ENCODE peak calls at places on chromosomes 11 and 22, in five cellular contexts. F is stomach, J is thyroid gland, Z is body of pancreas, N is right lobe of liver. M is an unnamed sample. For H3K4me1, the result is how much of the 10 kb centered on the place peaks cover.

GRCh38 chr11:8382436-8383053 is 118.9 kb upstream of the LMO1 start:
- DNase-seq in F (no peak), J (no peak), Z (no peak), N (no peak), M (peak)

GRCh38 chr22:44452531-44453420 is 45.3 kb downstream of the RTL6 start:
- DNase-seq in F (peak), J (no peak), Z (no peak), N (peak), M (no peak)

GRCh38 chr11:11980200-11980599 is 28.2 kb downstream of the DKK3 start:
- DNase-seq in F (peak), J (no peak), Z (no peak), N (no peak), M (no peak)

GRCh38 chr11:125517116-125517804 is 21.2 kb upstream of the FEZ1 start:
- DNase-seq in F (no peak), J (no peak), Z (no peak), N (no peak), M (no peak)

GRCh38 chr11:20363149-20363499 is 390 bp upstream of the HTATIP2 start:
- DNase-seq in F (no peak), J (no peak), Z (no peak), N (no peak), M (no peak)

GRCh38 chr11:115637842-115638241 is 133.6 kb upstream of the CADM1 start:
- DNase-seq in F (no peak), J (no peak), Z (no peak), N (no peak), M (no peak)

GRCh38 chr11:92505689-92506088 is 281.1 kb downstream of the FAT3 start:
- DNase-seq in F (no peak), J (no peak), Z (no peak), N (no peak), M (no peak)

GRCh38 chr11:33885338-33886005 is 6.4 kb downstream of the LMO2 start:
- DNase-seq in F (no peak), J (no peak), Z (no peak), N (no peak), M (no peak)

GRCh38 chr11:129386795-129387390 is 11.2 kb downstream of the BARX2 start:
- DNase-seq in F (no peak), J (no peak), Z (no peak), N (no peak), M (no peak)
- TF ChIP-seq POLR2A in F (no peak), J (no peak), Z (no peak), N (no peak), M (no peak)

GRCh38 chr22:19887251-19887985 is 32.7 kb upstream of the GNB1L start:
- DNase-seq in F (no peak), J (no peak), Z (peak), N (no peak), M (no peak)
- H3K4me1 ChIP-seq in F (under half), J (under half), Z (under half), N (under half), M (under half)

GRCh38 chr22:20495861-20496681 is 476 bp upstream of the KLHL22 start:
- DNase-seq in F (peak), J (peak), Z (peak), N (peak), M (peak)
- TF ChIP-seq POLR2A in F (no peak), J (peak), Z (peak), N (peak), M (peak)

GRCh38 chr22:22201925-22202343 is 42.7 kb upstream of the VPREB1 start:
- DNase-seq in F (no peak), J (no peak), Z (no peak), N (no peak), M (no peak)
- H3K4me1 ChIP-seq in F (under half), J (under half), Z (under half), N (under half), M (under half)

GRCh38 chr11:128517457-128518230 is 69.7 kb downstream of the ETS1 start:
- DNase-seq in F (no peak), J (no peak), Z (no peak), N (no peak), M (no peak)
- TF ChIP-seq POLR2A in F (no peak), J (no peak), Z (no peak), N (no peak), M (no peak)

M was measured in breast epithelium.